ENCODE peak calls at places on chromosome 16, in ten cellular contexts. K is tibial nerve, Y is uterus, C is upper lobe of right lung, E is IMR-90, D is mucosa of descending colon, X is breast epithelium, U is heart left ventricle, R is cardiac muscle cell, N is A549. M is an unnamed sample.

GRCh38 chr16:69166221-69166833 is 20.6 kb upstream of the SNTB2 start:
- DNase-seq in D (no peak), R (peak; percentile 33), C (no peak), K (no peak), U (no peak), Y (peak; percentile 43), X (no peak), E (peak; percentile 82), N (no peak), M (no peak)

GRCh38 chr16:3348547-3349167 is 7.0 kb upstream of the OR2C1 start:
- DNase-seq in U (no peak), N (no peak), D (no peak), E (no peak), Y (no peak), R (no peak), C (no peak), X (no peak), K (no peak), M (no peak)

GRCh38 chr16:50282010-50282538 is 15.7 kb downstream of the ADCY7 start:
- DNase-seq in N (no peak), D (peak; percentile 65), U (peak; percentile 71), R (peak; percentile 90), Y (no peak), X (peak; percentile 35), C (peak; percentile 91), E (no peak), K (peak; percentile 53), M (no peak)

GRCh38 chr16:3274490-3274889 is 8.8 kb upstream of the ZNF263 start:
- DNase-seq in D (no peak), U (no peak), Y (no peak), X (no peak), N (no peak), C (no peak), K (no peak), E (peak; percentile 30), R (no peak), M (no peak)

GRCh38 chr16:4028144-4028543 is 88.1 kb downstream of the ADCY9 start:
- DNase-seq in C (no peak), D (no peak), X (no peak), N (no peak), Y (no peak), R (no peak), E (no peak), U (no peak), K (no peak), M (no peak)

GRCh38 chr16:19559242-19559910 is 3.9 kb downstream of the VPS35L start:
- DNase-seq in U (no peak), X (no peak), C (no peak), K (peak; percentile 53), D (peak; percentile 66), N (peak; percentile 35), R (peak; percentile 77), E (peak; percentile 69), Y (no peak), M (no peak)

GRCh38 chr16:87853411-87854052 is 15.8 kb downstream of the SLC7A5 start:
- DNase-seq in D (peak; percentile 91), E (peak; percentile 90), C (peak; percentile 97), N (peak; percentile 82), U (peak; percentile 90), Y (peak; percentile 87), K (peak; percentile 95), R (peak; percentile 94), X (peak; percentile 95), M (peak; percentile 88)

GRCh38 chr16:66309409-66309808 is 57.1 kb upstream of the CDH5 start:
- DNase-seq in C (no peak), R (no peak), U (no peak), E (no peak), K (no peak), N (no peak), X (no peak), Y (no peak), D (no peak), M (no peak)

GRCh38 chr16:68365167-68365817 is 54.5 kb downstream of the PRMT7 start:
- DNase-seq in E (no peak), U (no peak), D (no peak), C (peak; percentile 80), N (no peak), Y (no peak), X (no peak), K (no peak), R (no peak), M (no peak)

GRCh38 chr16:56964243-56965148 is 2.7 kb downstream of the CETP start:
- DNase-seq in C (peak; percentile 94), D (peak; percentile 100), R (peak; percentile 89), N (peak; percentile 73), X (peak; percentile 35), E (peak; percentile 84), K (peak; percentile 76), Y (peak; percentile 67), U (peak; percentile 88), M (peak; percentile 36)

GRCh38 chr16:21302898-21303528 is 24.9 kb upstream of the CRYM start:
- DNase-seq in R (peak; percentile 30), D (peak; percentile 41), U (no peak), C (no peak), Y (no peak), N (peak; percentile 35), X (no peak), E (peak; percentile 93), K (no peak), M (no peak)

GRCh38 chr16:3511286-3512180 is 10.7 kb downstream of the CLUAP1 start:
- DNase-seq in X (no peak), U (no peak), C (peak; percentile 40), E (no peak), N (no peak), D (no peak), R (no peak), K (no peak), Y (peak; percentile 5), M (no peak)

GRCh38 chr16:46757339-46758050 is 9.4 kb upstream of the MYLK3 start:
- DNase-seq in E (peak; percentile 7), Y (no peak), R (peak; percentile 55), D (no peak), X (no peak), K (no peak), C (no peak), N (no peak), U (peak; percentile 88), M (no peak)

GRCh38 chr16:27317320-27317719 is 3.5 kb downstream of the IL4R start:
- DNase-seq in Y (peak; percentile 14), N (no peak), R (no peak), K (no peak), X (peak; percentile 59), U (no peak), D (no peak), E (no peak), C (no peak), M (no peak)

GRCh38 chr16:74575175-74575804 is 31.6 kb downstream of the GLG1 start:
- DNase-seq in D (no peak), K (no peak), E (no peak), R (no peak), X (no peak), N (no peak), U (no peak), C (no peak), Y (no peak), M (no peak)
- TF ChIP-seq CTCF in D (no peak), K (no peak), E (no peak), R (no peak), X (no peak), N (no peak), U (no peak), C (no peak), Y (no peak), M (no peak)

DNA sequence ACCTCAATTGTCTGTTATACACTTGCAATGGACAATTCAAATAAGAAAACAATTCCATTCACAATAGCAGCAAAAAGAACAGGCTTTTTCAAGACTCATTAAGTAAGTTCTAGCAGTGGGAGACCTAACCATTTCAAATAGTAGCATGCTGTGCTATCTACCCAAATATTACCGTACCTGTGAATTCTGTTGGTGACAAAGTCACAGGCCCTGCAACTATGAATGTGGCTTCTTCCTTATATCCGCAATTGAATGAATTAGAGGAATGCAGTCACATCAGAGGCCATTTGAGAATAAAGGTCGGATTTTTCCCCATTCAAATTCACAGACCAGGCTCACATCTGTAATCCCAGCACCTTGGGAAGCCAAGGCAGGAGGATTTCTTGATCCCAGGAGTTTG is 800 bp upstream of the NME4 start:
- DNase-seq in N (no peak), K (no peak), E (no peak), R (no peak), C (no peak), X (no peak), U (no peak), D (no peak), Y (no peak), M (no peak)
- H3K4me1 ChIP-seq in N (peaks cover 39% of the 10 kb centered on the region), K (peaks cover 42% of the 10 kb centered on the region), E (peaks cover 4% of the 10 kb centered on the region), R (peaks cover 9% of the 10 kb centered on the region), C (peaks cover 19% of the 10 kb centered on the region), X (no peaks in the 10 kb centered on the region), U (peaks cover 15% of the 10 kb centered on the region), D (peaks cover 10% of the 10 kb centered on the region), Y (peaks cover 2% of the 10 kb centered on the region), M (peaks cover 24% of the 10 kb centered on the region)

GRCh38 chr16:31880322-31880979 is 6.8 kb downstream of the ZNF267 start:
- DNase-seq in X (no peak), R (peak; percentile 87), C (no peak), D (no peak), N (no peak), U (no peak), E (peak; percentile 80), K (no peak), Y (no peak), M (no peak)

GRCh38 chr16:31888735-31889134 is 15.1 kb downstream of the ZNF267 start:
- DNase-seq in K (no peak), X (no peak), C (no peak), Y (no peak), U (no peak), N (no peak), D (no peak), E (no peak), R (no peak), M (no peak)

GRCh38 chr16:31886227-31886626 is 12.6 kb downstream of the ZNF267 start:
- DNase-seq in Y (no peak), N (no peak), K (no peak), D (no peak), C (no peak), X (no peak), U (no peak), R (no peak), E (no peak), M (no peak)
- H3K9me3 ChIP-seq in Y (no peaks in the 10 kb centered on the region), N (peaks cover 84% of the 10 kb centered on the region), K (peaks cover 6% of the 10 kb centered on the region), D (peaks cover 13% of the 10 kb centered on the region), C (peaks cover 1% of the 10 kb centered on the region), X (no peaks in the 10 kb centered on the region), U (peaks cover 6% of the 10 kb centered on the region), R (no peaks in the 10 kb centered on the region), E (peaks cover 9% of the 10 kb centered on the region), M (no peaks in the 10 kb centered on the region)

DNA sequence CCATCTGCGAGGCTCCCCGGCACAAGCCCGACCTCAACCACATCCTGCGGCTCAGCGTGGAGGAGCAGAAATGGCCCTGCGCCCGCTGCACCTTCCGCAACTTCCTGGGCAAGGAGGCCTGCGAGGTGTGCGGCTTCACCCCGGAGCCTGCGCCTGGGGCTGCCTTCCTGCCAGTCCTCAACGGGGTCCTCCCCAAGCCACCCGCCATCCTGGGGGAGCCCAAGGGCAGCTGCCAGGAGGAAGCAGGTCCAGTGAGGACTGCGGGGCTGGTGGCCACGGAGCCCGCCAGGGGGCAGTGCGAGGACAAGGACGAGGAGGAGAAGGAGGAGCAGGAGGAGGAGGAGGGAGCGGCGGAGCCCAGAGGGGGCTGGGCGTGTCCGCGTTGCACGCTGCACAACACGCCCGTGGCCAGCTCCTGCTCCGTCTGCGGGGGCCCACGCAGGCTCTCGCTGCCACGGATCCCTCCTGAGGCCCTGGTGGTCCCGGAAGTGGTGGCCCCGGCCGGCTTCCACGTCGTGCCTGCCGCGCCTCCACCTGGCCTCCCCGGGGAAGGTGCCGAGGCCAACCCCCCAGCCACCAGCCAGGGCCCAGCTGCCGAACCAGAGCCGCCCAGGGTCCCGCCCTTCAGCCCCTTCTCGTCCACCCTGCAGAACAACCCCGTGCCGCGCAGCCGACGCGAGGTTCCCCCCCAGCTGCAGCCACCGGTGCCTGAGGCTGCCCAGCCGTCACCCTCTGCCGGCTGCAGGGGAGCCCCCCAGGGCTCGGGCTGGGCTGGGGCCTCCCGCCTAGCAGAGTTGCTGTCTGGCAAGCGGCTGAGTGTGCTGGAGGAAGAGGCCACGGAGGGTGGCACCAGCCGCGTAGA is 13.1 kb upstream of the PRR35 start:
- DNase-seq in D (peak; percentile 88), K (peak; percentile 55), R (peak; percentile 42), X (peak; percentile 78), Y (peak; percentile 64), E (peak; percentile 16), U (peak; percentile 58), N (no peak), C (peak; percentile 85), M (no peak)
- TF ChIP-seq CTCF in D (peak; percentile 36), K (peak; percentile 56), R (peak; percentile 39), X (peak; percentile 48), Y (peak; percentile 52), E (peak; percentile 52), U (peak; percentile 50), N (peak; percentile 54), C (peak; percentile 37), M (peak; percentile 23)